ENCODE peak calls at places on chromosomes 7 and 10, in four cellular contexts. E is dorsolateral prefrontal cortex, H is IMR-90, F is mammary epithelial cell. C is an unnamed sample.

GRCh38 chr7:150746931-150747330 is 9.7 kb downstream of the GIMAP5 start:
- DNase-seq in E (no peak), H (no peak), F (no peak), C (no peak)

GRCh38 chr10:28810062-28810870 is 132.9 kb downstream of the BAMBI start:
- DNase-seq in E (no peak), H (peak; percentile 38), F (no peak), C (no peak)

GRCh38 chr7:113013761-113014449 is 72.7 kb downstream of the GPR85 start:
- DNase-seq in E (no peak), H (no peak), F (peak; percentile 82), C (no peak)

GRCh38 chr10:15844517-15844916 is 15.8 kb downstream of the MINDY3 start:
- DNase-seq in E (no peak), H (no peak), F (no peak), C (no peak)

GRCh38 chr7:96547371-96547811 is 162.3 kb downstream of the SEM1 start:
- DNase-seq in E (no peak), H (no peak), F (peak; percentile 15), C (no peak)

GRCh38 chr10:110708776-110709443 is 64.8 kb downstream of the RBM20 start:
- DNase-seq in E (no peak), H (no peak), F (no peak), C (no peak)

GRCh38 chr7:8147004-8147403 is 115.0 kb downstream of the ICA1 start:
- DNase-seq in E (no peak), H (no peak), F (no peak), C (no peak)

GRCh38 chr10:124619195-124619594 is 125.0 kb downstream of the FAM53B start:
- DNase-seq in E (no peak), H (peak; percentile 20), F (peak; percentile 61), C (no peak)

GRCh38 chr10:132615346-132616169 is 78.0 kb downstream of the INPP5A start:
- DNase-seq in E (no peak), H (no peak), F (no peak), C (no peak)

GRCh38 chr7:142391191-142391992 is 133.5 kb upstream of the PRSS58 start:
- DNase-seq in E (no peak), H (peak; percentile 15), F (peak; percentile 8), C (peak; percentile 23)

GRCh38 chr10:100766693-100767427 is 21.5 kb downstream of the PAX2 start:
- DNase-seq in E (no peak), H (no peak), F (no peak), C (no peak)

GRCh38 chr7:46545790-46546189 is 624.7 kb upstream of the IGFBP3 start:
- DNase-seq in E (no peak), H (peak; percentile 83), F (peak; percentile 82), C (no peak)

C was measured in effector CD4-positive, alpha-beta T cell.